ENCODE peak calls at places on chromosomes 12 and 14, in nine cellular contexts. Y is nephron progenitor cell, A is progenitor cell of endocrine pancreas, D is fibroblast of lung, W is kidney, O is tibial artery, U is IMR-90, K is WTC11, M is upper lobe of right lung. J is an unnamed sample.
A peak's percentile ranks its signal among the peaks of the same experiment; 100 is the strongest.

GRCh38 chr12:101567918-101568317 is 26.9 kb upstream of the MYBPC1 start:
- DNase-seq in Y (no peak), A (no peak), D (no peak), W (no peak), O (no peak), U (no peak), K (no peak), M (no peak), J (no peak)

GRCh38 chr12:113479578-113480335 is 8.1 kb upstream of the LHX5 start:
- DNase-seq in Y (peak; percentile 98), A (peak; percentile 81), D (peak; percentile 34), W (no peak), O (no peak), U (peak; percentile 20), K (peak; percentile 91), M (peak; percentile 69), J (no peak)

GRCh38 chr12:50354908-50355307 is 41.5 kb downstream of the FAM186A start:
- DNase-seq in Y (no peak), A (no peak), D (no peak), W (no peak), O (no peak), U (no peak), K (no peak), M (no peak), J (no peak)

GRCh38 chr12:71664411-71665108 is 459 bp downstream of the THAP2 start:
- DNase-seq in Y (no peak), A (no peak), D (peak; percentile 20), W (no peak), O (no peak), U (peak; percentile 15), K (no peak), M (no peak), J (no peak)

GRCh38 chr12:89777685-89778379 is 69.2 kb upstream of the ATP2B1 start:
- DNase-seq in Y (no peak), A (no peak), D (no peak), W (no peak), O (no peak), U (no peak), K (no peak), M (no peak), J (no peak)

GRCh38 chr12:49552014-49552413 is 13.2 kb downstream of the KCNH3 start:
- DNase-seq in Y (no peak), A (no peak), D (no peak), W (no peak), O (peak; percentile 87), U (no peak), K (no peak), M (no peak), J (no peak)

GRCh38 chr12:100793182-100793581 is 1.4 kb upstream of the ANO4 start:
- DNase-seq in Y (no peak), A (no peak), D (peak; percentile 27), W (no peak), O (no peak), U (peak; percentile 61), K (no peak), M (no peak), J (no peak)

GRCh38 chr12:91854725-91855124 is 290.9 kb downstream of the BTG1 start:
- DNase-seq in Y (no peak), A (no peak), D (peak; percentile 93), W (no peak), O (no peak), U (peak; percentile 40), K (no peak), M (no peak), J (no peak)

GRCh38 chr12:6915023-6915788 is 826 bp downstream of the ENO2 start:
- DNase-seq in Y (peak; percentile 59), A (no peak), D (no peak), W (peak; percentile 70), O (peak; percentile 82), U (no peak), K (peak; percentile 74), M (no peak), J (no peak)

GRCh38 chr12:59699408-59700144 is 103.7 kb downstream of the SLC16A7 start:
- DNase-seq in Y (no peak), A (no peak), D (peak; percentile 94), W (no peak), O (no peak), U (peak; percentile 86), K (no peak), M (no peak), J (no peak)

GRCh38 chr12:54569995-54570531 is 18.4 kb downstream of the PPP1R1A start:
- DNase-seq in Y (no peak), A (no peak), D (no peak), W (peak; percentile 8), O (peak; percentile 32), U (no peak), K (no peak), M (no peak), J (no peak)

GRCh38 chr14:51806624-51807023 is 53.8 kb upstream of the GNG2 start:
- DNase-seq in Y (no peak), A (no peak), D (no peak), W (no peak), O (no peak), U (no peak), K (no peak), M (no peak), J (no peak)

GRCh38 chr12:56029166-56029519 is 8.3 kb downstream of the IKZF4 start:
- DNase-seq in Y (no peak), A (no peak), D (peak; percentile 54), W (no peak), O (no peak), U (peak; percentile 67), K (no peak), M (no peak), J (no peak)

GRCh38 chr12:57521475-57522018 is 1.1 kb upstream of the MBD6 start:
- DNase-seq in Y (peak; percentile 57), A (no peak), D (peak; percentile 58), W (peak; percentile 84), O (peak; percentile 76), U (peak; percentile 61), K (peak; percentile 46), M (peak; percentile 77), J (no peak)

GRCh38 chr12:6606331-6607131 is 648 bp downstream of the CHD4 start:
- DNase-seq in Y (peak; percentile 69), A (peak; percentile 58), D (peak; percentile 34), W (peak; percentile 94), O (peak; percentile 90), U (peak; percentile 23), K (peak; percentile 44), M (peak; percentile 88), J (peak; percentile 85)

DNA sequence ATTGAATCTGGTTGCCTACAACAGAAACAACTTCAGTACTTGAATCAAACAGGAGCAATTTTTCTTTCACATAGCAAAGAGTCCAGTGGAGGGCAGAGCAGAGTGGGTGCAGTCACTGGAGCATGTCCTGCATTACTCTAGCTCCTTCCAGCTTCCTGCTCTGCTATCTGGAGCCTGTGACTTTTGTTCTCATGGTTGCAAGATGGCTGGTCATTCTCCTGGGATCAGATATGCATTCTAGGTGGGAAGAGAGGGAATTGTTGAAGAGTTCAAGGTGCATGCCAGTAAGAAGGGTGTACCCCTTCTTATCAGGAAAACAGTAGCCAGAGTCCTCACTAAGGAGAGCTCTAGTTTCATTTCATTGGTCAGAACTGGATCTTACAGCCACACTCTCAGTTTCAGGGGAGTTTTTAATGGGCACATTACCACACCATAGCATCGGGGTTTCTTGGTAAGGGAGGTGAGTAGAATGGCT is 8.0 kb downstream of the IFT43 start:
- DNase-seq in Y (no peak), A (no peak), D (no peak), W (no peak), O (no peak), U (no peak), K (no peak), M (no peak), J (no peak)
- TF ChIP-seq CTCF in Y (no peak), A (no peak), D (no peak), W (peak; percentile 18), O (no peak), U (no peak), K (no peak), M (no peak), J (no peak)

DNA sequence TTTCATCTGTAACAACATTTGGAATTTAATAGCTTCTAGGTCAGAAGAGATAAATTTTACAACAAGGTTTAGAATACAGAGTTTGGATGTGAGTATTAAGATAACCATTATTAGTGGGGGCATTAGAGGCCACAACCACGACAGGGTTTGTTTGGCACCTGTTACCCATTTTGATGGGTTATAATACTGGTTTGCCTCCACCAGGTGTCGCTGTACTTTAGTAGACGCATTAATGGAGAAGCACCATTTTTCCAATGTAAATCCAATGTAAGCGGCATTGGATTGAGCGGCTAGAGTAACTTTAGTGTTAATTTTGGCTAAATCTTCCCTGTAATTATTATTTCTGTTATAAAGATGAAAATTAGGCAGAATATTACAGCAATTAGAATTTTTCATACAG is 136.2 kb downstream of the SLCO1B3 start:
- DNase-seq in Y (peak; percentile 49), A (no peak), D (no peak), W (no peak), O (no peak), U (no peak), K (peak; percentile 58), M (no peak), J (no peak)
- TF ChIP-seq CTCF in Y (peak; percentile 65), A (peak; percentile 76), D (peak; percentile 18), W (no peak), O (peak; percentile 30), U (peak; percentile 3), K (peak; percentile 57), M (peak; percentile 40), J (peak; percentile 61)

DNA sequence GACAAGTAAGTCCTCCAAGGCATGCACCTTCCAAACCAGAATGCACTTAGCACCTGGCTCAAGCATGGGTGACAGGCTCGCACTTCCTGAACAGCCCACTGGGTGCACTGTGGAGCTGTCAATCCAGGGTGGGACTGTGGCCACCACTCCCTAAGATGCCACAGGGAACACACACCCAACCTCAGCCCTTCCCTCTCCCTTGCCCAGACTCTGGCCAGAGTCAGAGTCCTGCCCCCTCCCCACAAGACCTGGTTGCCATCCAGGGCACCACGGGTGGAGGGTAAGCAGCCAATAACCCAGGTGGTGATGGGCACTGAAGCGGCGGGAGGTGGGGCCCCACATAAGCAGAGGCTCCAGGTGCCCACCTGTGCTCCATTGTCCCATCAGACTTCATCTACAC is 160.6 kb downstream of the MYRFL start:
- DNase-seq in Y (peak; percentile 25), A (no peak), D (no peak), W (no peak), O (no peak), U (no peak), K (peak; percentile 65), M (no peak), J (no peak)
- TF ChIP-seq CTCF in Y (no peak), A (peak; percentile 33), D (peak; percentile 25), W (peak; percentile 23), O (no peak), U (no peak), K (peak; percentile 51), M (no peak), J (peak; percentile 9)

DNA sequence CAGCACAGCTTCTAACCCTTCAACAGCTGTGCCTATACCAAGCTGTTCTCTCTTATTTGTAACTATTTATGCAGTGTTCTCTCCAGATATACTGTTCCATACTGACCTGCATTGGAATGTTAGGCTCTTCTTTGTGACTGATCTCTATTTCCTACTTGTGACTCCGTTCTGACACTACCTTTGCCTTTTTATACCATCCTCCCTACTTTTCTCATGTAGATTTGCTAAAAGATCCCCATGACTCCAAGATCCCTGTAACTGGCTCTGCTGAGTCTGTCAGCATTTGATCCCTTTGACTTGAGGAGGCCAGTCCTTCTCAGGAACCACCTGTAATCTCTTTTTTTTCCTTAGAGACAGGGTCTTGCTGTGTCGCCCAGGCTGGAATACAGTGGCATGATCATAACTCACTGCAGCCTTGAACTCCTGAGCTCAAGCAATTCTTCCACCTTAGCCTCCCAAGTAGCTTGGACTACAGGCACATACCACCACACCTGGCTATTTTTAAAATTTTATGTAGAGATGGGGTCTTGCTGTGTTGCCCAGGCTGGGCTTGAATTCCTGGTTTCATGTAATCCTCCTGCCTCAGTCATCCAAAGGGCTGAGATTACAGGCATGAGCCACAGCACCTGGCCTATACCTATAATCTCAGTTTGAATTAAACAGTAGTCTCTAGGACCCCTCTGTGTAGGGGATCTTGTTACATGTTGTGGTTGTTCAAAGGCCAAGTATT is 368.3 kb downstream of the ZFP36L1 start:
- DNase-seq in Y (no peak), A (no peak), D (no peak), W (no peak), O (no peak), U (no peak), K (no peak), M (no peak), J (no peak)
- TF ChIP-seq CTCF in Y (no peak), A (no peak), D (no peak), W (no peak), O (no peak), U (no peak), K (no peak), M (no peak), J (no peak)